ENCODE peak calls at places on chromosomes 11 and 22, in eight cellular contexts. X is NCI-H446; T is SJCRH30; P is Karpas-422; B is activated naive CD8-positive, alpha-beta T cell treated with anti-CD3 and anti-CD28 coated beads, Interleukin-2, amount 50 U/mL, for 24 hours; Q is cardiac fibroblast; L is hypothalamus; K is choroid plexus epithelial cell. V is an unnamed sample.

GRCh38 chr22:26905640-26906039 is 248.3 kb downstream of the MIAT start:
- DNase-seq in X (no peak), T (no peak), P (no peak), B (no peak), Q (no peak), L (no peak), K (no peak), V (no peak)

GRCh38 chr11:31340903-31341572 is 28.5 kb downstream of the DCDC1 start:
- DNase-seq in X (peak), T (peak), P (peak), B (peak), Q (peak), L (no peak), K (peak), V (peak)

GRCh38 chr22:31661851-31662667 is at the start of gene PISD:
- DNase-seq in X (peak), T (peak), P (peak), B (peak), Q (peak), L (peak), K (peak), V (peak)

GRCh38 chr22:44701187-44701586 is 817 bp upstream of the PRR5 start:
- DNase-seq in X (no peak), T (no peak), P (no peak), B (no peak), Q (no peak), L (no peak), K (no peak), V (no peak)

GRCh38 chr22:27667121-27667843 is 134.3 kb downstream of the MN1 start:
- DNase-seq in X (peak), T (no peak), P (no peak), B (no peak), Q (peak), L (peak), K (no peak), V (no peak)

GRCh38 chr11:8765294-8765693 is 82.7 kb downstream of the RPL27A start:
- DNase-seq in X (no peak), T (no peak), P (no peak), B (no peak), Q (peak), L (no peak), K (peak), V (no peak)

GRCh38 chr11:128437137-128437536 is 150.2 kb downstream of the ETS1 start:
- DNase-seq in X (no peak), T (no peak), P (no peak), B (no peak), Q (peak), L (no peak), K (peak), V (no peak)

GRCh38 chr11:133012803-133013202 is 519.5 kb downstream of the OPCML start:
- DNase-seq in X (no peak), T (no peak), P (no peak), B (no peak), Q (no peak), L (no peak), K (no peak), V (no peak)

GRCh38 chr11:70247710-70248072 is 22.8 kb upstream of the PPFIA1 start:
- DNase-seq in X (peak), T (no peak), P (no peak), B (no peak), Q (no peak), L (no peak), K (no peak), V (no peak)

GRCh38 chr22:26714971-26715370 is 57.6 kb downstream of the MIAT start:
- DNase-seq in X (no peak), T (no peak), P (no peak), B (no peak), Q (no peak), L (peak), K (no peak), V (no peak)

GRCh38 chr11:2109541-2110019 is 29.6 kb downstream of the IGF2 start:
- DNase-seq in X (no peak), T (peak), P (no peak), B (no peak), Q (peak), L (no peak), K (peak), V (no peak)

GRCh38 chr22:23827351-23827995 is 11.3 kb downstream of the DERL3 start:
- DNase-seq in X (no peak), T (no peak), P (no peak), B (no peak), Q (no peak), L (no peak), K (no peak), V (no peak)

GRCh38 chr22:46363611-46364321 is 28.3 kb downstream of the TRMU start:
- DNase-seq in X (no peak), T (no peak), P (no peak), B (no peak), Q (no peak), L (no peak), K (no peak), V (no peak)

GRCh38 chr11:83816572-83817187 is 530.5 kb upstream of the CCDC90B start:
- DNase-seq in X (peak), T (no peak), P (peak), B (no peak), Q (peak), L (no peak), K (peak), V (no peak)

GRCh38 chr11:80031014-80031565 is 590.3 kb upstream of the TENM4 start:
- DNase-seq in X (no peak), T (no peak), P (no peak), B (no peak), Q (no peak), L (no peak), K (no peak), V (no peak)

GRCh38 chr22:23774922-23775436 is 2.3 kb downstream of the MMP11 start:
- DNase-seq in X (no peak), T (peak), P (peak), B (no peak), Q (peak), L (no peak), K (peak), V (no peak)

GRCh38 chr11:10072841-10073240 is 221.2 kb downstream of the SBF2 start:
- DNase-seq in X (no peak), T (no peak), P (no peak), B (no peak), Q (no peak), L (no peak), K (no peak), V (no peak)

GRCh38 chr11:101342307-101342706 is 212.7 kb upstream of the PGR start:
- DNase-seq in X (no peak), T (no peak), P (no peak), B (no peak), Q (no peak), L (no peak), K (no peak), V (no peak)

GRCh38 chr11:69386594-69387408 is 92.8 kb downstream of the MYEOV start:
- DNase-seq in X (no peak), T (no peak), P (no peak), B (no peak), Q (no peak), L (no peak), K (no peak), V (no peak)